ENCODE peak calls at places on chromosome 11, in six cellular contexts. K, O, H, Y, N and V are unnamed samples.

GRCh38 chr11:100562102-100562501 is 125.0 kb upstream of the ARHGAP42 start:
- DNase-seq in Y (peak), K (peak), O (no peak), N (peak), H (no peak), V (no peak)

GRCh38 chr11:61652135-61652534 is 28.1 kb upstream of the DAGLA start:
- DNase-seq in K (no peak), N (no peak), H (no peak), O (no peak), Y (no peak), V (no peak)

GRCh38 chr11:120147950-120148270 is 10.0 kb upstream of the TRIM29 start:
- DNase-seq in N (no peak), O (no peak), Y (no peak), K (no peak), H (no peak), V (no peak)

GRCh38 chr11:2824851-2825250 is 60.7 kb downstream of the CDKN1C start:
- DNase-seq in H (no peak), Y (no peak), N (no peak), K (no peak), O (no peak), V (no peak)

GRCh38 chr11:36600155-36600554 is 2.1 kb upstream of the RAG2 start:
- DNase-seq in N (no peak), K (no peak), Y (no peak), O (no peak), H (no peak), V (peak)

GRCh38 chr11:120564573-120565301 is 53.2 kb downstream of the GRIK4 start:
- DNase-seq in K (peak), N (peak), Y (peak), H (peak), O (no peak), V (peak)

GRCh38 chr11:3747704-3748103 is 49.6 kb downstream of the NUP98 start:
- DNase-seq in K (peak), H (no peak), Y (peak), O (no peak), N (peak), V (no peak)

GRCh38 chr11:64597671-64598101 is 6.7 kb downstream of the SLC22A12 start:
- DNase-seq in H (no peak), N (no peak), O (no peak), Y (no peak), K (no peak), V (no peak)

GRCh38 chr11:72828081-72828567 is 13.9 kb downstream of the ATG16L2 start:
- DNase-seq in O (no peak), K (no peak), H (no peak), Y (peak), N (peak), V (no peak)

GRCh38 chr11:125110996-125111340 is 458 bp downstream of the TMEM218 start:
- DNase-seq in K (no peak), Y (peak), N (peak), O (peak), H (no peak), V (no peak)

GRCh38 chr11:44524751-44525171 is 40.7 kb upstream of the CD82 start:
- DNase-seq in O (no peak), N (no peak), H (no peak), K (no peak), Y (no peak), V (no peak)

GRCh38 chr11:67347964-67348749 is 5.2 kb downstream of the POLD4 start:
- DNase-seq in O (no peak), K (no peak), N (no peak), H (no peak), Y (peak), V (no peak)

GRCh38 chr11:65699306-65699705 is 12.7 kb upstream of the KAT5 start:
- DNase-seq in H (no peak), Y (no peak), N (no peak), K (no peak), O (no peak), V (no peak)

GRCh38 chr11:2096001-2096918 is 42.9 kb downstream of the IGF2 start:
- DNase-seq in Y (peak), O (no peak), N (peak), K (peak), H (no peak), V (no peak)

GRCh38 chr11:3158821-3159220 is 6.3 kb downstream of the OSBPL5 start:
- DNase-seq in N (no peak), O (no peak), H (no peak), K (no peak), Y (no peak), V (no peak)

GRCh38 chr11:46281374-46281831 is 3.9 kb downstream of the CREB3L1 start:
- DNase-seq in O (no peak), Y (peak), H (no peak), N (peak), K (peak), V (no peak)

GRCh38 chr11:44585421-44585820 is 20.0 kb downstream of the CD82 start:
- DNase-seq in N (no peak), H (no peak), K (no peak), Y (no peak), O (no peak), V (no peak)

GRCh38 chr11:106728861-106729260 is 289.4 kb downstream of the GUCY1A2 start:
- DNase-seq in O (no peak), Y (no peak), K (no peak), N (no peak), H (no peak), V (no peak)

GRCh38 chr11:1564535-1565172 is 7.4 kb downstream of the DUSP8 start:
- DNase-seq in H (peak), Y (peak), K (peak), O (no peak), N (peak), V (peak)

GRCh38 chr11:10727259-10727851 is 23.7 kb upstream of the CTR9 start:
- DNase-seq in O (no peak), K (peak), H (no peak), Y (peak), N (peak), V (no peak)

GRCh38 chr11:2746401-2747230 is 46.8 kb upstream of the KCNQ1OT1 start:
- DNase-seq in H (no peak), K (no peak), N (no peak), Y (no peak), O (no peak), V (no peak)

GRCh38 chr11:90500922-90501568 is 278.2 kb upstream of the CHORDC1 start:
- DNase-seq in H (no peak), Y (no peak), O (no peak), K (no peak), N (no peak), V (no peak)